ENCODE peak calls at places on chromosomes 7 and 10, in six cellular contexts. One of them, this sample, is unnamed.

GRCh38 chr7:6284461-6285360 is 12.3 kb upstream of the CYTH3 start:
- DNase-seq in kidney: no peak
- DNase-seq in right atrium auricular region: no peak
- DNase-seq in left lung: no peak
- DNase-seq in AG04450: no peak
- DNase-seq in uterus: no peak
- DNase-seq in this sample: no peak

GRCh38 chr10:13375791-13376190 is 27.7 kb upstream of the SEPHS1 start:
- DNase-seq in left lung: no peak
- DNase-seq in kidney: no peak
- DNase-seq in uterus: no peak
- DNase-seq in right atrium auricular region: no peak
- DNase-seq in AG04450: no peak
- DNase-seq in this sample: no peak

GRCh38 chr7:37363536-37364172 is 85.0 kb downstream of the ELMO1 start:
- DNase-seq in AG04450: no peak
- DNase-seq in uterus: no peak
- DNase-seq in left lung: no peak
- DNase-seq in kidney: no peak
- DNase-seq in right atrium auricular region: no peak
- DNase-seq in this sample: no peak

GRCh38 chr10:110717830-110718595 is 73.9 kb downstream of the RBM20 start:
- DNase-seq in AG04450: no peak
- DNase-seq in kidney: no peak
- DNase-seq in right atrium auricular region: no peak
- DNase-seq in uterus: no peak
- DNase-seq in left lung: no peak
- DNase-seq in this sample: no peak

GRCh38 chr7:2247141-2247985 is 5.3 kb downstream of the NUDT1 start:
- DNase-seq in left lung: peak
- DNase-seq in kidney: no peak
- DNase-seq in uterus: no peak
- DNase-seq in right atrium auricular region: no peak
- DNase-seq in AG04450: no peak
- DNase-seq in this sample: peak

GRCh38 chr10:125538947-125539649 is 143.9 kb downstream of the TEX36 start:
- DNase-seq in left lung: no peak
- DNase-seq in kidney: peak
- DNase-seq in AG04450: no peak
- DNase-seq in uterus: no peak
- DNase-seq in right atrium auricular region: no peak
- DNase-seq in this sample: no peak

GRCh38 chr7:123725586-123726171 is 23.1 kb downstream of the WASL start:
- DNase-seq in AG04450: no peak
- DNase-seq in uterus: no peak
- DNase-seq in left lung: no peak
- DNase-seq in kidney: no peak
- DNase-seq in right atrium auricular region: no peak
- DNase-seq in this sample: no peak

GRCh38 chr7:42407311-42407710 is 170.3 kb upstream of the GLI3 start:
- DNase-seq in right atrium auricular region: no peak
- DNase-seq in left lung: no peak
- DNase-seq in uterus: no peak
- DNase-seq in kidney: no peak
- DNase-seq in AG04450: no peak
- DNase-seq in this sample: no peak

GRCh38 chr7:47150497-47151260 is 431.2 kb downstream of the TNS3 start:
- DNase-seq in right atrium auricular region: no peak
- DNase-seq in left lung: no peak
- DNase-seq in uterus: no peak
- DNase-seq in kidney: no peak
- DNase-seq in AG04450: no peak
- DNase-seq in this sample: no peak

GRCh38 chr10:71395621-71396020 is 1.1 kb upstream of the CDH23 start:
- DNase-seq in uterus: no peak
- DNase-seq in left lung: no peak
- DNase-seq in right atrium auricular region: peak
- DNase-seq in kidney: no peak
- DNase-seq in AG04450: no peak
- DNase-seq in this sample: no peak

GRCh38 chr7:78720066-78720465 is 733.4 kb downstream of the MAGI2 start:
- DNase-seq in AG04450: no peak
- DNase-seq in kidney: no peak
- DNase-seq in uterus: no peak
- DNase-seq in left lung: no peak
- DNase-seq in right atrium auricular region: no peak
- DNase-seq in this sample: no peak

GRCh38 chr10:74021248-74022055 is 23.5 kb downstream of the VCL start:
- DNase-seq in kidney: no peak
- DNase-seq in left lung: no peak
- DNase-seq in AG04450: peak
- DNase-seq in right atrium auricular region: no peak
- DNase-seq in uterus: no peak
- DNase-seq in this sample: no peak

GRCh38 chr10:69093933-69094332 is 6.0 kb downstream of the SRGN start:
- DNase-seq in left lung: no peak
- DNase-seq in AG04450: no peak
- DNase-seq in right atrium auricular region: no peak
- DNase-seq in kidney: no peak
- DNase-seq in uterus: no peak
- DNase-seq in this sample: peak

GRCh38 chr7:151808296-151809155 is 68.4 kb downstream of the PRKAG2 start:
- DNase-seq in uterus: no peak
- DNase-seq in right atrium auricular region: no peak
- DNase-seq in AG04450: no peak
- DNase-seq in kidney: peak
- DNase-seq in left lung: peak
- DNase-seq in this sample: peak

GRCh38 chr7:44541028-44541869 is at the start of gene NPC1L1:
- DNase-seq in uterus: no peak
- DNase-seq in AG04450: no peak
- DNase-seq in left lung: no peak
- DNase-seq in kidney: peak
- DNase-seq in right atrium auricular region: no peak
- DNase-seq in this sample: no peak

GRCh38 chr10:29736325-29737208 is 101.8 kb upstream of the SVIL start:
- DNase-seq in AG04450: no peak
- DNase-seq in kidney: peak
- DNase-seq in left lung: peak
- DNase-seq in uterus: peak
- DNase-seq in right atrium auricular region: peak
- DNase-seq in this sample: peak

GRCh38 chr7:131726680-131727079 is 170.3 kb upstream of the PODXL start:
- DNase-seq in AG04450: no peak
- DNase-seq in uterus: no peak
- DNase-seq in right atrium auricular region: peak
- DNase-seq in left lung: no peak
- DNase-seq in kidney: no peak
- DNase-seq in this sample: no peak

GRCh38 chr7:129774359-129774758 is 162.8 kb downstream of the NRF1 start:
- DNase-seq in right atrium auricular region: no peak
- DNase-seq in AG04450: no peak
- DNase-seq in uterus: no peak
- DNase-seq in kidney: no peak
- DNase-seq in left lung: no peak
- DNase-seq in this sample: peak

GRCh38 chr10:89426230-89426868 is 12.0 kb downstream of the IFIT5 start:
- DNase-seq in AG04450: peak
- DNase-seq in kidney: no peak
- DNase-seq in right atrium auricular region: no peak
- DNase-seq in uterus: no peak
- DNase-seq in left lung: no peak
- DNase-seq in this sample: peak

GRCh38 chr7:13778967-13779366 is 210.5 kb downstream of the ETV1 start:
- DNase-seq in kidney: no peak
- DNase-seq in left lung: peak
- DNase-seq in AG04450: no peak
- DNase-seq in right atrium auricular region: no peak
- DNase-seq in uterus: no peak
- DNase-seq in this sample: no peak

GRCh38 chr7:151990567-151990966 is 34.3 kb downstream of the GALNTL5 start:
- DNase-seq in kidney: no peak
- DNase-seq in right atrium auricular region: no peak
- DNase-seq in AG04450: no peak
- DNase-seq in left lung: no peak
- DNase-seq in uterus: no peak
- DNase-seq in this sample: peak

GRCh38 chr7:152424348-152425108 is 11.3 kb downstream of the KMT2C start:
- DNase-seq in right atrium auricular region: no peak
- DNase-seq in kidney: no peak
- DNase-seq in uterus: no peak
- DNase-seq in left lung: no peak
- DNase-seq in AG04450: no peak
- DNase-seq in this sample: no peak

GRCh38 chr10:79170226-79170752 is 101.5 kb downstream of the ZMIZ1 start:
- DNase-seq in kidney: no peak
- DNase-seq in uterus: no peak
- DNase-seq in right atrium auricular region: no peak
- DNase-seq in AG04450: no peak
- DNase-seq in left lung: no peak
- DNase-seq in this sample: peak

GRCh38 chr7:114026486-114027089 is 107.8 kb upstream of the PPP1R3A start:
- DNase-seq in uterus: no peak
- DNase-seq in kidney: no peak
- DNase-seq in AG04450: peak
- DNase-seq in left lung: no peak
- DNase-seq in right atrium auricular region: no peak
- DNase-seq in this sample: peak

GRCh38 chr7:91692800-91693199 is 187.7 kb downstream of the MTERF1 start:
- DNase-seq in AG04450: no peak
- DNase-seq in left lung: no peak
- DNase-seq in right atrium auricular region: no peak
- DNase-seq in kidney: no peak
- DNase-seq in uterus: no peak
- DNase-seq in this sample: no peak

GRCh38 chr7:140231779-140232491 is 55.2 kb upstream of the KDM7A start:
- DNase-seq in right atrium auricular region: no peak
- DNase-seq in kidney: no peak
- DNase-seq in uterus: no peak
- DNase-seq in AG04450: no peak
- DNase-seq in left lung: no peak
- DNase-seq in this sample: no peak
- H3K4me3 ChIP-seq in right atrium auricular region: peak
- H3K4me3 ChIP-seq in kidney: peak
- H3K4me3 ChIP-seq in uterus: no peak
- H3K4me3 ChIP-seq in AG04450: no peak
- H3K4me3 ChIP-seq in left lung: peak
- H3K4me3 ChIP-seq in this sample: no peak

GRCh38 chr10:52752261-52752660 is 20.3 kb downstream of the MBL2 start:
- DNase-seq in AG04450: no peak
- DNase-seq in kidney: no peak
- DNase-seq in uterus: no peak
- DNase-seq in right atrium auricular region: no peak
- DNase-seq in left lung: no peak
- DNase-seq in this sample: no peak
- H3K27ac ChIP-seq in AG04450: no peak
- H3K27ac ChIP-seq in kidney: no peak
- H3K27ac ChIP-seq in uterus: no peak
- H3K27ac ChIP-seq in right atrium auricular region: no peak
- H3K27ac ChIP-seq in left lung: no peak
- H3K27ac ChIP-seq in this sample: no peak

DNA sequence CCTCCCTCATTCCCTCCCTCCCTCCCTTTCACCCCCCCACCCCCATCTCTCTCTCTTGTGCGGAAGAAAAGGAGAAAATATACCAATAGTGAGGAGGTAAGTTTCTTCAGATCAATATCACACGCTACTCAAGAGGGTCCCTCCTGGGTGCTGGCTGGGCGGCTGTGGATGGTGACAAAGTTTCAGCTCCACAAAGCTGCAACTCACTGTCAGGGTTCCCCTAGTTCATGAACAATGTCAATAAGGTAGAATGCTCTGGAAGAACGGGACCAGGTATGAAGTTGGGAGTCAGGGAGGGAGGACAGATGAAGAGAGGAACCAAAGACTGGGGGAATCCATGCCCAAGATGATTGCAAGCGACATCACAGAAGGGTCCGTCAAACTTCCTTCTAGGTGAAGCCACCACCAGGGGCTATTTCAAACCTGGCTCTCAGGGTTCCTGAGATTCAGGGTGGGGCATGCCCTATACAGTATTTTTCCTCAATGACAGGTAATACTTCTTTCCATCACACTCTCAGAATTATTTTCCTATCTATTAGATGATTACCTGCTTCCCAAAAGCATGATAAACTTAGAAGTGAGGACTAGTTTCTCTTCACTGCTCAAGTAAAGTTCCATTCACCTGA is 1.4 kb upstream of the PDE1C start:
- DNase-seq in left lung: no peak
- DNase-seq in uterus: no peak
- DNase-seq in kidney: no peak
- DNase-seq in right atrium auricular region: no peak
- DNase-seq in AG04450: no peak
- DNase-seq in this sample: no peak
- H3K4me3 ChIP-seq in left lung: peak
- H3K4me3 ChIP-seq in uterus: peak
- H3K4me3 ChIP-seq in kidney: peak
- H3K4me3 ChIP-seq in right atrium auricular region: peak
- H3K4me3 ChIP-seq in AG04450: peak
- H3K4me3 ChIP-seq in this sample: no peak

GRCh38 chr7:99096124-99096887 is 47.6 kb downstream of the SMURF1 start:
- DNase-seq in uterus: no peak
- DNase-seq in right atrium auricular region: no peak
- DNase-seq in left lung: no peak
- DNase-seq in kidney: no peak
- DNase-seq in AG04450: no peak
- DNase-seq in this sample: no peak

GRCh38 chr7:99098824-99099498 is 44.9 kb downstream of the SMURF1 start:
- DNase-seq in left lung: no peak
- DNase-seq in uterus: no peak
- DNase-seq in right atrium auricular region: no peak
- DNase-seq in kidney: no peak
- DNase-seq in AG04450: no peak
- DNase-seq in this sample: no peak

GRCh38 chr7:99099499-99100077 is 44.3 kb downstream of the SMURF1 start:
- DNase-seq in AG04450: no peak
- DNase-seq in kidney: no peak
- DNase-seq in right atrium auricular region: no peak
- DNase-seq in left lung: no peak
- DNase-seq in uterus: no peak
- DNase-seq in this sample: no peak

GRCh38 chr7:99097730-99098129 is 46.2 kb downstream of the SMURF1 start:
- DNase-seq in kidney: no peak
- DNase-seq in AG04450: no peak
- DNase-seq in left lung: no peak
- DNase-seq in uterus: no peak
- DNase-seq in right atrium auricular region: no peak
- DNase-seq in this sample: no peak

DNA sequence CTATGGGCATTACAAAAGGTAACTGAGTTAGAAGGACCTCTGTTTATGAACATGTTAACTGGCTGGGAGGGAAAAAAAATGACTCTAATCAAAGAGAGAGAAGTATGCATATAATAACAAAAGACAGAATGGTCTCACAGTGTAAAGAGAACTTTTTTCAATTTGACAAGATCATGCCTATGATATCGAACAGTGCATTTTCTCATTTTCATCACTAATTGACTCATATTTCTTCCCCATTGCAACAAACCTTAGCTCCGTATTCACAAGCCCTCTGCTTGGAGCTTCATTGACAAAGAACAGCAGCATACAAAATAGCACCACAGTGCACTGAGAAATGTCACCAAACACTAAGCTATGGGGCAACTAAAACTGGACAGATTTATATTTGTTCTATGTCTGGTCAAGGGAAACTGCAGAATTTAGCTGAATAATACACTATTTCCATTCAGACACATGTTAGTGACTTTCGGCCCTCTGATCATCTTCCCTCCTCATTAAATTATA is 45.5 kb downstream of the SMURF1 start:
- DNase-seq in AG04450: no peak
- DNase-seq in right atrium auricular region: no peak
- DNase-seq in kidney: no peak
- DNase-seq in left lung: no peak
- DNase-seq in uterus: no peak
- DNase-seq in this sample: no peak
- H3K27ac ChIP-seq in AG04450: no peak
- H3K27ac ChIP-seq in right atrium auricular region: peak
- H3K27ac ChIP-seq in kidney: peak
- H3K27ac ChIP-seq in left lung: no peak
- H3K27ac ChIP-seq in uterus: peak
- H3K27ac ChIP-seq in this sample: no peak